ENCODE peak calls at places on chromosomes 13 and 19, in eight cellular contexts. D is iPS DF 6.9; V is aorta; B is stimulated activated CD8-positive, alpha-beta memory T cell treated with anti-CD3 and anti-CD28 coated beads, Interleukin-7, amount 100 ng/mL, for 1 hour; O is lung; F is heart left ventricle; L is M059J; M is DMS53. R is an unnamed sample.

GRCh38 chr19:18832331-18833140 is 777 bp downstream of the UPF1 start:
- DNase-seq in D (no peak), B (no peak), F (peak; percentile 38), M (peak; percentile 62), O (no peak), L (peak; percentile 47), V (no peak), R (no peak)

GRCh38 chr13:32334676-32335075 is 19.4 kb downstream of the BRCA2 start:
- DNase-seq in B (no peak), F (no peak), O (no peak), L (peak; percentile 7), D (no peak), M (no peak), V (no peak), R (no peak)

GRCh38 chr13:80742027-80742426 is 401.1 kb upstream of the SPRY2 start:
- DNase-seq in L (no peak), M (peak; percentile 33), O (no peak), F (no peak), B (no peak), D (no peak), V (no peak), R (no peak)

GRCh38 chr19:34351382-34351802 is 13.6 kb upstream of the GPI start:
- DNase-seq in B (no peak), M (peak; percentile 73), O (no peak), F (no peak), V (no peak), L (peak; percentile 22), D (no peak), R (no peak)

GRCh38 chr13:112908342-112908741 is 60.7 kb upstream of the MCF2L start:
- DNase-seq in V (no peak), D (no peak), M (no peak), L (no peak), B (no peak), O (no peak), F (no peak), R (no peak)

GRCh38 chr13:37995052-37995451 is 125.5 kb upstream of the TRPC4 start:
- DNase-seq in B (no peak), D (no peak), F (no peak), O (no peak), V (no peak), L (peak; percentile 6), M (peak; percentile 78), R (no peak)

GRCh38 chr13:26923824-26924605 is 163.4 kb upstream of the GPR12 start:
- DNase-seq in M (no peak), V (no peak), F (peak; percentile 41), D (no peak), O (no peak), L (peak; percentile 88), B (no peak), R (no peak)

GRCh38 chr13:19967619-19968018 is 9.1 kb downstream of the ZMYM2 start:
- DNase-seq in V (no peak), D (no peak), F (no peak), M (no peak), B (no peak), O (no peak), L (no peak), R (no peak)

GRCh38 chr13:113851480-113851803 is 12.4 kb downstream of the GAS6 start:
- DNase-seq in M (no peak), B (no peak), O (no peak), L (no peak), D (no peak), F (no peak), V (no peak), R (no peak)

GRCh38 chr19:43789029-43789428 is 8.3 kb upstream of the KCNN4 start:
- DNase-seq in D (no peak), F (no peak), V (no peak), M (peak; percentile 12), L (peak; percentile 44), B (no peak), O (no peak), R (no peak)

GRCh38 chr13:84844473-84844872 is 954.7 kb downstream of the SLITRK6 start:
- DNase-seq in B (no peak), O (no peak), L (peak; percentile 7), D (no peak), F (no peak), M (peak; percentile 32), V (no peak), R (no peak)

GRCh38 chr13:48501705-48502104 is 31.2 kb downstream of the RCBTB2 start:
- DNase-seq in O (no peak), L (no peak), M (no peak), V (no peak), B (no peak), D (no peak), F (no peak), R (no peak)

GRCh38 chr13:40430234-40430633 is 236.2 kb downstream of the FOXO1 start:
- DNase-seq in B (no peak), L (no peak), M (no peak), F (no peak), D (no peak), V (no peak), O (no peak), R (no peak)

GRCh38 chr19:30367421-30367820 is 4.8 kb upstream of the ZNF536 start:
- DNase-seq in B (no peak), D (no peak), M (no peak), O (no peak), F (no peak), V (no peak), L (no peak), R (no peak)

GRCh38 chr19:18321729-18322091 is 1.2 kb downstream of the LSM4 start:
- DNase-seq in V (no peak), O (no peak), F (no peak), L (no peak), M (no peak), B (no peak), D (no peak), R (no peak)

GRCh38 chr13:31441804-31442487 is 242.2 kb downstream of the B3GLCT start:
- DNase-seq in L (no peak), B (no peak), V (no peak), D (no peak), F (peak; percentile 74), M (no peak), O (no peak), R (no peak)

GRCh38 chr19:48874309-48875135 is 2.3 kb downstream of the PPP1R15A start:
- DNase-seq in O (no peak), D (no peak), V (peak; percentile 67), B (no peak), L (peak; percentile 81), F (peak; percentile 44), M (peak; percentile 86), R (no peak)

GRCh38 chr13:44342741-44343140 is 30.9 kb upstream of the SERP2 start:
- DNase-seq in D (no peak), F (no peak), M (no peak), B (no peak), L (no peak), V (no peak), O (no peak), R (no peak)

GRCh38 chr19:21256722-21257121 is 72.5 kb downstream of the ZNF708 start:
- DNase-seq in B (no peak), M (peak; percentile 37), V (no peak), F (no peak), L (peak; percentile 6), O (no peak), D (peak; percentile 25), R (no peak)

GRCh38 chr13:50993908-50994307 is 84.3 kb downstream of the RNASEH2B start:
- DNase-seq in F (no peak), V (no peak), O (no peak), L (no peak), D (no peak), M (no peak), B (no peak), R (no peak)

GRCh38 chr13:34752561-34752960 is 189.5 kb upstream of the NBEA start:
- DNase-seq in O (no peak), L (no peak), V (no peak), M (no peak), B (no peak), D (no peak), F (no peak), R (no peak)

GRCh38 chr13:92137519-92137918 is 739.1 kb downstream of the GPC5 start:
- DNase-seq in B (no peak), L (no peak), M (no peak), V (no peak), F (no peak), O (no peak), D (no peak), R (no peak)

GRCh38 chr19:4709440-4710280 is 14.0 kb downstream of the DPP9 start:
- DNase-seq in V (no peak), O (no peak), D (no peak), L (peak; percentile 19), B (no peak), M (no peak), F (peak; percentile 54), R (no peak)

GRCh38 chr19:19201697-19202630 is 1.2 kb downstream of the NR2C2AP start:
- DNase-seq in V (no peak), F (no peak), O (no peak), L (no peak), B (no peak), M (no peak), D (no peak), R (no peak)

GRCh38 chr19:55246462-55247451 is 12.1 kb downstream of the PPP6R1 start:
- DNase-seq in O (no peak), L (no peak), M (no peak), F (no peak), B (no peak), D (no peak), V (peak; percentile 38), R (no peak)

GRCh38 chr13:110398564-110399507 is 91.8 kb downstream of the COL4A2 start:
- DNase-seq in M (no peak), F (no peak), O (no peak), B (no peak), V (peak; percentile 28), L (peak; percentile 79), D (no peak), R (no peak)

GRCh38 chr13:109235901-109236300 is 550.5 kb downstream of the IRS2 start:
- DNase-seq in O (no peak), V (no peak), B (no peak), L (no peak), D (no peak), F (no peak), M (no peak), R (no peak)

R was measured in osteocyte.